ENCODE peak calls at places on chromosomes 13 and 19, in eight cellular contexts. H, S, A, J, G, X, R and Q are unnamed samples.

GRCh38 chr13:27442071-27442647 is 8.2 kb downstream of the MTIF3 start:
- DNase-seq in H (no peak), S (no peak), A (peak; percentile 39), J (peak; percentile 57), G (no peak), X (no peak), R (no peak), Q (peak; percentile 22)

GRCh38 chr13:25608181-25608580 is 236.4 kb downstream of the ATP8A2 start:
- DNase-seq in H (no peak), S (no peak), A (no peak), J (no peak), G (no peak), X (no peak), R (no peak), Q (no peak)

GRCh38 chr13:113804703-113805430 is 45.8 kb downstream of the TMEM255B start:
- DNase-seq in H (no peak), S (peak; percentile 45), A (no peak), J (no peak), G (no peak), X (no peak), R (no peak), Q (no peak)

GRCh38 chr19:38739440-38740251 is 4.6 kb downstream of the CAPN12 start:
- DNase-seq in H (no peak), S (peak; percentile 21), A (no peak), J (no peak), G (no peak), X (no peak), R (no peak), Q (no peak)

GRCh38 chr13:108176685-108177274 is 38.6 kb downstream of the LIG4 start:
- DNase-seq in H (no peak), S (no peak), A (peak; percentile 36), J (no peak), G (no peak), X (peak; percentile 33), R (no peak), Q (peak; percentile 40)

GRCh38 chr19:42634409-42635232 is 39.9 kb upstream of the CEACAM8 start:
- DNase-seq in H (no peak), S (no peak), A (peak; percentile 19), J (no peak), G (no peak), X (peak; percentile 2), R (no peak), Q (no peak)

GRCh38 chr13:73943137-73943964 is 190.9 kb downstream of the KLF12 start:
- DNase-seq in H (no peak), S (no peak), A (peak; percentile 51), J (no peak), G (no peak), X (no peak), R (no peak), Q (no peak)

GRCh38 chr19:22617614-22618325 is 16.4 kb upstream of the ZNF492 start:
- DNase-seq in H (no peak), S (peak; percentile 69), A (no peak), J (no peak), G (no peak), X (no peak), R (peak; percentile 31), Q (no peak)

GRCh38 chr19:44947041-44947581 is 1.3 kb downstream of the APOC2 start:
- DNase-seq in H (no peak), S (no peak), A (no peak), J (no peak), G (no peak), X (no peak), R (no peak), Q (no peak)

DNA sequence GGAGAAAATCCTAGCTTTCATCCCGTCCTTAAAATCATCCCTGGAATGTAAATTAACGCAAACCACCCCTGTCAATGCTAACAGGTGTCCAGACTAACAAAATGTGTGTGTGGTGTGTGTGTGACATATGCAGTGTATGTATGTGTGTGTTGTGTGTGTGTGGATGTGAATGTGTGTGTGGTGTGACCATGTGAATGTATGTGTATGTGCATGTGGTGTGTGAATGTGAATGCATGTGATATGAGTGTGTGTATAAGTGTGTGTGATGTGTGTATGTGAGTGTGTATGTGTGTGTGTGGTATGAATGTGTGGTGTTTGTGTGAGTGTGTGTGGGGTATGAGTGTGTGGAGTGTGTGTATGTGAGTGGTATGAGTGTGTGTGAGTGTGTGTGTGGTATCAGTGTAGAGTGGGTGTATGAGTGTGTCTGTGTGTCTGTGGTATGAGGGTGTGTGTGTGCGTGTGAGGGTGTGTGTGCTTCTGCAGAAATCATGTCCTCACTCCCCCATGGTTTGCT is 190.8 kb downstream of the TEX29 start:
- DNase-seq in H (no peak), S (no peak), A (no peak), J (no peak), G (no peak), X (no peak), R (no peak), Q (no peak)
- H3K27me3 ChIP-seq in H (no peaks in the 10 kb centered on the region), S (no peaks in the 10 kb centered on the region), A (no peaks in the 10 kb centered on the region), J (no peaks in the 10 kb centered on the region), G (no peaks in the 10 kb centered on the region), X (no peaks in the 10 kb centered on the region), R (no peaks in the 10 kb centered on the region), Q (no peaks in the 10 kb centered on the region)

GRCh38 chr19:56810260-56810659 is 30.3 kb downstream of the PEG3 start:
- DNase-seq in H (no peak), S (no peak), A (no peak), J (no peak), G (no peak), X (no peak), R (no peak), Q (no peak)
- H3K9me3 ChIP-seq in H (peaks cover 7% of the 10 kb centered on the region), S (peaks cover 2% of the 10 kb centered on the region), A (no peaks in the 10 kb centered on the region), J (peaks cover 13% of the 10 kb centered on the region), G (peaks cover 26% of the 10 kb centered on the region), X (peaks cover 46% of the 10 kb centered on the region), R (no peaks in the 10 kb centered on the region), Q (peaks cover 19% of the 10 kb centered on the region)

GRCh38 chr13:40508112-40508511 is 158.3 kb downstream of the FOXO1 start:
- DNase-seq in H (peak; percentile 78), S (no peak), A (no peak), J (no peak), G (no peak), X (no peak), R (no peak), Q (no peak)
- H3K27ac ChIP-seq in H (peak overlapping the region; percentile 74), S (no peak overlapping the region), A (no peak overlapping the region), J (peak overlapping the region; percentile 6), G (no peak overlapping the region), X (no peak overlapping the region), R (no peak overlapping the region), Q (no peak overlapping the region)

DNA sequence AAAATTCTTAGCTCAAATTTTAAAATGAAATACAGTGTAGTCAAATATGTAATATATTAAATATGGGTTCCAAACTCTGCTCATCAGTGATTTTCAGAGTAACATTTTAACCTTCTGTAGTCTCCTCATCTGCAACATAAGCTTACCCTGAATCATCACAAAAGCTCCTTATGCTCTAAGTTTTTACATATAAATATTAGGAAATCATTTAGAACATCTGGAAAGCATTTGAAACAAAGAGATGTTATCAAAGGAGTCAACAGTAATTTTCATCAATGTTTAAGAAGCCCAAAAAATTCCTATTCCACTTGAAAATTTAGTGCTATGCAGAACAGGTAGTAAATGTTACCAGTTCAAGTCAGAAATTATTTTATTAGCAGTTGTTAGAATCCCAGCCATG is 224.7 kb downstream of the DCT start:
- DNase-seq in H (no peak), S (no peak), A (no peak), J (no peak), G (no peak), X (no peak), R (no peak), Q (no peak)
- H3K27me3 ChIP-seq in H (peaks cover 41% of the 10 kb centered on the region), S (no peaks in the 10 kb centered on the region), A (no peaks in the 10 kb centered on the region), J (no peaks in the 10 kb centered on the region), G (no peaks in the 10 kb centered on the region), X (no peaks in the 10 kb centered on the region), R (no peaks in the 10 kb centered on the region), Q (no peaks in the 10 kb centered on the region)